ENCODE peak calls at places on chromosome 13, in ten cellular contexts. K, S, B, F, V, Q, Y, G, L and A are unnamed samples.

GRCh38 chr13:98978280-98978679 is 416 bp upstream of the DOCK9 start:
- DNase-seq in Y (no peak), K (peak; percentile 94), F (no peak), B (peak; percentile 74), G (no peak), V (peak; percentile 77), L (peak; percentile 58), Q (no peak), S (no peak), A (no peak)

GRCh38 chr13:41332829-41333228 is 21.8 kb downstream of the NAA16 start:
- DNase-seq in S (no peak), K (no peak), G (no peak), V (no peak), B (no peak), Y (no peak), Q (no peak), L (no peak), F (no peak), A (no peak)

GRCh38 chr13:58495668-58496067 is 864.1 kb downstream of the PCDH17 start:
- DNase-seq in Q (no peak), L (no peak), F (no peak), K (peak; percentile 25), V (no peak), G (no peak), Y (no peak), S (no peak), B (no peak), A (no peak)

GRCh38 chr13:110715395-110716234 is 2.1 kb downstream of the ING1 start:
- DNase-seq in Y (peak; percentile 98), F (peak; percentile 99), K (peak; percentile 100), G (peak; percentile 98), Q (peak; percentile 98), L (peak; percentile 97), S (peak; percentile 100), B (peak; percentile 97), V (peak; percentile 99), A (peak; percentile 96)

GRCh38 chr13:84430441-84430840 is 548.2 kb upstream of the SLITRK1 start:
- DNase-seq in L (no peak), G (no peak), B (no peak), K (no peak), F (no peak), Y (no peak), S (no peak), Q (no peak), V (peak; percentile 28), A (no peak)

GRCh38 chr13:46179576-46180368 is 2.2 kb downstream of the LCP1 start:
- DNase-seq in F (no peak), Y (no peak), G (peak; percentile 15), Q (no peak), S (no peak), B (no peak), V (no peak), K (no peak), L (no peak), A (no peak)

GRCh38 chr13:35718084-35718483 is 241.6 kb upstream of the MAB21L1 start:
- DNase-seq in S (no peak), L (no peak), Y (peak; percentile 12), G (no peak), Q (no peak), V (no peak), K (no peak), F (no peak), B (no peak), A (no peak)

GRCh38 chr13:39684531-39685137 is 29.2 kb downstream of the COG6 start:
- DNase-seq in G (no peak), L (no peak), K (peak; percentile 3), F (no peak), Y (peak; percentile 28), V (peak; percentile 49), Q (peak; percentile 12), S (no peak), B (peak; percentile 22), A (no peak)

GRCh38 chr13:39038569-39038898 is 278 bp downstream of the NHLRC3 start:
- DNase-seq in L (peak; percentile 10), Y (peak; percentile 10), V (peak; percentile 44), F (no peak), G (no peak), S (no peak), B (no peak), Q (peak; percentile 24), K (no peak), A (no peak)

GRCh38 chr13:19644947-19645439 is 11.5 kb downstream of the MPHOSPH8 start:
- DNase-seq in B (no peak), V (no peak), K (no peak), L (no peak), Q (no peak), F (no peak), S (no peak), Y (no peak), G (no peak), A (no peak)

GRCh38 chr13:80131204-80131603 is 209.7 kb downstream of the SPRY2 start:
- DNase-seq in Q (no peak), K (peak; percentile 36), V (peak; percentile 85), L (peak; percentile 72), B (peak; percentile 6), G (peak; percentile 31), Y (peak; percentile 68), F (peak; percentile 38), S (peak; percentile 51), A (peak; percentile 70)

GRCh38 chr13:76522083-76522755 is 364.0 kb downstream of the KCTD12 start:
- DNase-seq in G (no peak), B (no peak), F (peak; percentile 83), Y (no peak), S (no peak), V (peak; percentile 62), Q (no peak), L (no peak), K (peak; percentile 40), A (no peak)

GRCh38 chr13:42947925-42948324 is 44.1 kb downstream of the EPSTI1 start:
- DNase-seq in V (no peak), K (no peak), F (no peak), G (no peak), L (no peak), S (no peak), Y (no peak), B (no peak), Q (no peak), A (no peak)

GRCh38 chr13:109494955-109495354 is 291.4 kb downstream of the IRS2 start:
- DNase-seq in B (no peak), S (peak; percentile 29), Y (peak; percentile 11), L (peak; percentile 21), F (no peak), G (no peak), Q (no peak), K (peak; percentile 82), V (peak; percentile 63), A (no peak)

GRCh38 chr13:113119166-113119821 is 3.3 kb upstream of the F10 start:
- DNase-seq in G (no peak), K (no peak), V (no peak), B (no peak), Y (no peak), S (no peak), L (no peak), Q (no peak), F (no peak), A (no peak)

GRCh38 chr13:75633285-75633684 is 2.8 kb upstream of the LMO7 start:
- DNase-seq in V (peak; percentile 89), B (no peak), S (no peak), Y (no peak), K (peak; percentile 90), F (no peak), Q (no peak), L (peak; percentile 58), G (no peak), A (no peak)

GRCh38 chr13:114226699-114227323 is 7.9 kb upstream of the CDC16 start:
- DNase-seq in G (peak; percentile 77), K (peak; percentile 78), L (peak; percentile 88), Q (peak; percentile 88), B (peak; percentile 55), Y (peak; percentile 76), S (peak; percentile 54), F (peak; percentile 94), V (peak; percentile 93), A (peak; percentile 62)

GRCh38 chr13:36612242-36612641 is 61.6 kb upstream of the SERTM1 start:
- DNase-seq in V (no peak), Y (no peak), Q (no peak), G (no peak), F (peak; percentile 39), B (no peak), S (no peak), L (no peak), K (no peak), A (no peak)

GRCh38 chr13:111877906-111878305 is 189.0 kb upstream of the SOX1 start:
- DNase-seq in Y (no peak), Q (no peak), L (no peak), F (no peak), V (no peak), K (no peak), S (no peak), B (no peak), G (no peak), A (no peak)

GRCh38 chr13:39602614-39603366 is at the start of gene LHFPL6:
- DNase-seq in K (peak; percentile 78), B (peak; percentile 49), F (peak; percentile 72), Y (peak; percentile 48), L (peak; percentile 93), G (peak; percentile 64), S (peak; percentile 63), Q (peak; percentile 90), V (peak; percentile 94), A (peak; percentile 77)

GRCh38 chr13:45711952-45712351 is 9.8 kb downstream of the CBY2 start:
- DNase-seq in F (no peak), S (peak; percentile 2), V (no peak), L (no peak), G (no peak), Q (no peak), K (no peak), B (no peak), Y (no peak), A (no peak)

GRCh38 chr13:43298799-43299198 is 275.4 kb downstream of the DNAJC15 start:
- DNase-seq in S (no peak), L (no peak), K (no peak), Q (no peak), Y (no peak), F (no peak), B (no peak), G (no peak), V (no peak), A (no peak)

GRCh38 chr13:50129065-50129922 is 114.0 kb downstream of the KCNRG start:
- DNase-seq in Y (no peak), Q (peak; percentile 76), V (peak; percentile 41), K (no peak), G (no peak), B (no peak), S (no peak), F (no peak), L (no peak), A (no peak)

GRCh38 chr13:21234537-21234936 is 58.1 kb downstream of the MRPL57 start:
- DNase-seq in B (no peak), G (no peak), Y (no peak), F (no peak), S (no peak), Q (no peak), L (no peak), V (peak; percentile 50), K (peak; percentile 8), A (no peak)

GRCh38 chr13:25372275-25373081 is 704 bp downstream of the ATP8A2 start:
- DNase-seq in G (no peak), S (peak; percentile 43), K (no peak), L (no peak), V (peak; percentile 16), F (peak; percentile 52), B (no peak), Y (no peak), Q (no peak), A (no peak)

GRCh38 chr13:113545931-113546516 is 38.5 kb upstream of the TFDP1 start:
- DNase-seq in Y (no peak), B (no peak), V (no peak), S (no peak), Q (no peak), G (no peak), F (peak; percentile 19), K (no peak), L (no peak), A (no peak)

GRCh38 chr13:110119943-110120905 is 186.7 kb downstream of the COL4A1 start:
- DNase-seq in F (peak; percentile 15), Q (no peak), K (peak; percentile 72), S (no peak), V (no peak), G (no peak), B (peak; percentile 74), Y (peak; percentile 68), L (no peak), A (no peak)

GRCh38 chr13:105928901-105929300 is 606.6 kb downstream of the EFNB2 start:
- DNase-seq in L (no peak), K (no peak), F (no peak), G (no peak), Q (no peak), B (no peak), V (no peak), S (no peak), Y (no peak), A (no peak)